ENCODE peak calls at places on chromosomes 5 and 9, in six cellular contexts. I is neuronal stem cell, E is IMR-90, U is H9, P is H1, O is mesenchymal stem cell. X is an unnamed sample.

GRCh38 chr9:99055384-99055783 is 49.5 kb upstream of the TGFBR1 start:
- DNase-seq in I (no peak), E (no peak), U (no peak), P (no peak), O (no peak), X (no peak)

GRCh38 chr9:109310486-109310901 is 10.4 kb downstream of the EPB41L4B start:
- DNase-seq in I (no peak), E (peak; percentile 32), U (no peak), P (no peak), O (no peak), X (peak; percentile 23)

GRCh38 chr9:5845147-5845531 is 12.2 kb upstream of the ERMP1 start:
- DNase-seq in I (no peak), E (no peak), U (no peak), P (no peak), O (no peak), X (no peak)

GRCh38 chr9:36401179-36401740 is 1.2 kb upstream of the RNF38 start:
- DNase-seq in I (no peak), E (peak; percentile 61), U (peak; percentile 83), P (no peak), O (peak; percentile 79), X (peak; percentile 74)

GRCh38 chr9:114856210-114856941 is 50.5 kb upstream of the TNFSF15 start:
- DNase-seq in I (no peak), E (peak; percentile 82), U (no peak), P (no peak), O (peak; percentile 56), X (no peak)

GRCh38 chr9:130629443-130630090 is 34.8 kb upstream of the PRDM12 start:
- DNase-seq in I (no peak), E (no peak), U (peak; percentile 47), P (no peak), O (no peak), X (no peak)

GRCh38 chr5:41128291-41128690 is 57.1 kb upstream of the MROH2B start:
- DNase-seq in I (peak; percentile 8), E (no peak), U (no peak), P (no peak), O (no peak), X (no peak)

GRCh38 chr5:7659420-7659819 is 191.5 kb downstream of the CFAP90 start:
- DNase-seq in I (no peak), E (no peak), U (no peak), P (no peak), O (no peak), X (no peak)

GRCh38 chr5:32001722-32002121 is 172.4 kb downstream of the GOLPH3 start:
- DNase-seq in I (no peak), E (no peak), U (no peak), P (no peak), O (no peak), X (no peak)

GRCh38 chr5:1214163-1214935 is 10.8 kb upstream of the SLC6A18 start:
- DNase-seq in I (no peak), E (no peak), U (no peak), P (no peak), O (no peak), X (no peak)

GRCh38 chr5:141001466-141001853 is 35.2 kb downstream of the PCDHAC2 start:
- DNase-seq in I (no peak), E (no peak), U (peak; percentile 64), P (peak; percentile 58), O (peak; percentile 31), X (no peak)

GRCh38 chr9:38371495-38371894 is 21.0 kb upstream of the ALDH1B1 start:
- DNase-seq in I (no peak), E (peak; percentile 27), U (no peak), P (no peak), O (no peak), X (peak; percentile 63)

GRCh38 chr9:35518212-35518917 is 28.5 kb downstream of the RUSC2 start:
- DNase-seq in I (peak; percentile 64), E (peak; percentile 94), U (peak; percentile 82), P (no peak), O (peak; percentile 81), X (peak; percentile 95)

GRCh38 chr9:123164285-123164684 is 104.1 kb downstream of the STRBP start:
- DNase-seq in I (no peak), E (peak; percentile 4), U (no peak), P (no peak), O (no peak), X (no peak)

GRCh38 chr5:73564644-73565165 is 734 bp downstream of the ANKRA2 start:
- DNase-seq in I (no peak), E (no peak), U (no peak), P (no peak), O (no peak), X (no peak)

GRCh38 chr9:127545196-127546124 is 66.6 kb upstream of the STXBP1 start:
- DNase-seq in I (no peak), E (peak; percentile 56), U (no peak), P (no peak), O (no peak), X (peak; percentile 76)

GRCh38 chr9:111752455-111752854 is 42.3 kb downstream of the SHOC1 start:
- DNase-seq in I (no peak), E (peak; percentile 73), U (no peak), P (no peak), O (no peak), X (peak; percentile 22)

GRCh38 chr9:87836951-87837715 is 45.5 kb upstream of the SPATA31E1 start:
- DNase-seq in I (no peak), E (peak; percentile 15), U (no peak), P (no peak), O (no peak), X (no peak)

GRCh38 chr9:107704791-107705190 is 215.2 kb upstream of the KLF4 start:
- DNase-seq in I (no peak), E (no peak), U (no peak), P (no peak), O (no peak), X (no peak)

GRCh38 chr5:33470544-33470943 is 29.8 kb downstream of the TARS1 start:
- DNase-seq in I (peak; percentile 12), E (peak; percentile 60), U (no peak), P (no peak), O (peak; percentile 35), X (peak; percentile 41)

GRCh38 chr5:60672693-60673264 is 27.2 kb downstream of the DEPDC1B start:
- DNase-seq in I (no peak), E (no peak), U (no peak), P (no peak), O (no peak), X (no peak)

GRCh38 chr5:8176101-8176693 is 307.2 kb downstream of the MTRR start:
- DNase-seq in I (no peak), E (peak; percentile 1), U (no peak), P (no peak), O (no peak), X (peak; percentile 17)

GRCh38 chr9:76610009-76610352 is 151.0 kb downstream of the GCNT1 start:
- DNase-seq in I (no peak), E (peak; percentile 54), U (no peak), P (no peak), O (peak; percentile 55), X (no peak)

GRCh38 chr9:88373018-88373417 is 15.2 kb upstream of the SPIN1 start:
- DNase-seq in I (no peak), E (no peak), U (no peak), P (no peak), O (no peak), X (peak; percentile 17)

DNA sequence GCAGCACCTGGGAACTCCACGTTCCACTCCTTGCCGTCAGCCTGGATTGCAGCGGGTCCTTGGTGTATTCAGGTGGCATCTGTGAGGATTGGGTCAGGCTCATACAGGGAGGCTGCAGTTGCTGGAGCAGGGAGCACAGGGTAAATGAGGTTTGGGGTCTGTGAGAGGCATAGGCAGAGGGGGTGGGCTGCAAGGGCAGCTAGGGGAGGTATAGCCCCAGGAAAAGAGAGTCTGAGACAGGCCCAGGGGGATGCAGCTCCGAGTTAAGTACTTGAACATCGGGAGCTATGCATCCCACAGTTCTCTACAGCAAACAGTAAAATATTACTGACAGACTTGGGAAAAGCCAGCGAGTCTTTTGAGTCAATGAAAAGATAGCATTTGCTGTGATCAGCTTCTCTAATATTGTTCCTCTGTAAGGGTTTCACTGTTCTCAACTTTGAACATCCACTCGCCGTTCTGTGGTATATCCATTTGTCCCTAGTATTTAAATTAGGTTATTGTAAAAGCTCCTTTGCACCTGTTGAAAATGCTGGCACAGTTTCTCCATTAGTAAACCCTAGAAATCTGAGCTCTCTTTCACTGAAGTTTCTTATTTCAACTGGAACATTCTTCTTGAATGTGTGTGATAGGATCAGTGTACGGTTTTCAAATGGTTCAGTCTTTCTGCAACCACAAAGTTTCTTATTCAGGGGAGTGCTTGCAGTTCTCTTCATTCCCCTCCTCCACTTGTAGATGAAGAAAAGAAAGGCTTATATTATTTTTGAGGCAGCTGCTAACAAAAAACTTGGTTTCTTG is 101.8 kb downstream of the TRIO start:
- DNase-seq in I (no peak), E (peak; percentile 76), U (no peak), P (no peak), O (no peak), X (peak; percentile 28)
- H3K14ac ChIP-seq in I (no peak overlapping the region), E (peak overlapping the region; percentile 31), U (peak overlapping the region; percentile 21), P (no peak overlapping the region), O (no peak overlapping the region), X (no peak overlapping the region)

DNA sequence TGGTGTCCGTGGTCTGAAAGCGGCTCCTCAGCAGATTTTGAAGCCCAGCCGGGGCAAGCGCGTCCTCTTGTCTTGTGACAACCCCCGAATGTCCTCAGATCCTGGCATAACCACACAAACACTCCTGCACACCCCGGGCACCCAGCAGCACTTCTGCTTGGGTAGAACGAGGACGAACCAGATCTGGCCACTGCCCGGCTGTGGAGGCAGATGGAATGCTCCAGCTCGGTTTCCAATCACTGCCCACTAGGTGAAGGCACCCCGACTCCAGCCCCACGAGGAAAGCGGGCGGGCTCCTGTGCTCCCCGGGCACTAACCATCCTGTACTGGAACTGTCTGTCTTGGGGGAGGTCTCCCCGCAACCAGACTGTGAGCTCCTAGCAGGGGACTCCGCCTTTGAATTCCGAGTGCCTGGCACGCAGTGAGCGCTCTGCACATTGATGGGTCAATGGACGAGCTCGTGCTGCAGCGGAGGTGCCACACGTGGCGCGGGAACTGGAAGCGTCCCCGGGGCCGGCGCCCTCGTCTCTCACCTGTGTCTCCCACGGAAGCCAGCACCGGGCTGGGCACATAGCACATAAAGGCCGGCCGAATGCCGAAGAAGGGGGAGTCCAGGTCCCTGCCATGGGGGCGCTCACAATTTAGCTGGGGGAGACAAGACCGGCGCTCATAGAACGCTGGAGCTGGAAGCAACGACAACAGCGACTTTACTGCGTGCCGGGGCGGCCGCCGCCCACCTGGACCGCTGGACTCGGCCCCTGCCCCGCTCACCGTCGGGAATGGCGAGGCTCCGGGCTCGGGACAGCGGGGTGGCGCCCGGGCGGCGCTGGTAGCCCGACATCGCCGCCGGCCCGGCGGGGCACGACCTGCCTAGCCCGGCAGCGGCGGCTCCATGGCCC is 608 bp downstream of the ENTR1 start:
- DNase-seq in I (no peak), E (peak; percentile 22), U (no peak), P (peak; percentile 60), O (peak; percentile 65), X (peak; percentile 31)
- H3K18ac ChIP-seq in I (peak overlapping the region; percentile 90), E (no peak overlapping the region), U (peak overlapping the region; percentile 27), P (peak overlapping the region; percentile 32), O (peak overlapping the region; percentile 94), X (peak overlapping the region; percentile 96)

GRCh38 chr9:121563881-121564460 is 64.3 kb upstream of the GGTA1 start:
- DNase-seq in I (no peak), E (no peak), U (no peak), P (no peak), O (no peak), X (no peak)
- H3K14ac ChIP-seq in I (no peak overlapping the region), E (no peak overlapping the region), U (no peak overlapping the region), P (no peak overlapping the region), O (no peak overlapping the region), X (no peak overlapping the region)

DNA sequence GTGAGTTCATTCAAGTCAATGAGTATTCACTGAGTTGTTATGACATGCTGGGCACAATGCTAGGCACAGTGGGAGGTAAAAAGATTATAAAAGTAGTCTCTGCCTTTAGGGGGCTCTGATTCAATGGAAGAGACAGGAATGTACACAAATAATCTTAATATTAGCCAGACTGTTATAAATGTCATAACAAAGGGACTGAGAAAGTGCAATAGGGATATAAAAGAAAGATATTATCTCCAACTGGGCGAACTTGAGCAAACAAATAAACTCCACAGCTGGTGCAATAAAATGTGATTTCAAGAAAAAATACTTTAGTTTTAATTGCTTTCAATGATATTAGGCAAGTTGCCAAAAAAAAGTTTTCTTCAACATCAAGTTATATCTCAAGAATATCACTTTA is 755.2 kb downstream of the BRINP1 start:
- DNase-seq in I (no peak), E (no peak), U (no peak), P (no peak), O (no peak), X (no peak)
- H3K18ac ChIP-seq in I (no peak overlapping the region), E (no peak overlapping the region), U (no peak overlapping the region), P (no peak overlapping the region), O (no peak overlapping the region), X (no peak overlapping the region)